ENCODE peak calls at places on chromosomes 11 and 22, in ten cellular contexts. K, B, X, D, J, U, I, E, L and M are unnamed samples.

GRCh38 chr11:106818416-106818815 is 199.9 kb downstream of the GUCY1A2 start:
- DNase-seq in J (no peak), E (no peak), L (no peak), D (no peak), K (no peak), U (no peak), B (no peak), X (no peak), I (no peak), M (no peak)

GRCh38 chr22:30027791-30028190 is 52.5 kb upstream of the HORMAD2 start:
- DNase-seq in J (no peak), L (peak; percentile 50), I (no peak), D (no peak), U (no peak), K (no peak), X (no peak), E (no peak), B (no peak), M (no peak)

GRCh38 chr11:83025267-83025704 is 46.4 kb downstream of the RAB30 start:
- DNase-seq in I (no peak), X (no peak), D (no peak), B (no peak), J (no peak), E (no peak), U (no peak), K (no peak), L (no peak), M (no peak)

GRCh38 chr11:118216621-118217526 is 7.9 kb downstream of the JAML start:
- DNase-seq in B (no peak), K (no peak), X (no peak), U (no peak), L (no peak), I (no peak), D (no peak), E (no peak), J (no peak), M (peak; percentile 47)

GRCh38 chr22:30426395-30427353 is 1.1 kb downstream of the MTFP1 start:
- DNase-seq in U (peak; percentile 93), I (peak; percentile 90), L (peak; percentile 88), X (peak; percentile 57), J (peak; percentile 96), B (peak; percentile 85), E (peak; percentile 78), K (peak; percentile 81), D (peak; percentile 59), M (peak; percentile 66)

GRCh38 chr11:26958005-26958404 is 35.9 kb upstream of the FIBIN start:
- DNase-seq in L (no peak), X (no peak), B (no peak), J (no peak), K (no peak), E (no peak), U (no peak), I (no peak), D (no peak), M (no peak)

GRCh38 chr22:19098157-19098556 is 24.1 kb downstream of the DGCR2 start:
- DNase-seq in J (no peak), D (peak; percentile 10), I (no peak), E (no peak), L (no peak), X (peak; percentile 44), B (no peak), U (no peak), K (no peak), M (no peak)

GRCh38 chr22:23270212-23270733 is 90.0 kb downstream of the BCR start:
- DNase-seq in X (no peak), I (no peak), E (no peak), L (no peak), U (no peak), K (no peak), J (no peak), D (peak; percentile 7), B (no peak), M (no peak)

GRCh38 chr22:42688241-42688913 is 32.3 kb downstream of the A4GALT start:
- DNase-seq in D (peak; percentile 93), K (peak; percentile 92), U (peak; percentile 65), I (peak; percentile 89), E (peak; percentile 97), B (peak; percentile 84), X (peak; percentile 38), J (peak; percentile 88), L (peak; percentile 90), M (no peak)

GRCh38 chr11:133149698-133150097 is 382.6 kb downstream of the OPCML start:
- DNase-seq in U (no peak), K (no peak), J (no peak), L (no peak), D (no peak), E (no peak), B (no peak), X (no peak), I (no peak), M (no peak)

GRCh38 chr11:57164317-57164716 is 17.4 kb upstream of the LRRC55 start:
- DNase-seq in B (no peak), L (no peak), E (no peak), U (no peak), D (no peak), K (no peak), X (no peak), I (no peak), J (no peak), M (no peak)

GRCh38 chr22:31490496-31490925 is 869 bp upstream of the EIF4ENIF1 start:
- DNase-seq in K (peak; percentile 38), L (peak; percentile 61), E (peak; percentile 70), D (peak; percentile 79), B (peak; percentile 78), I (peak; percentile 34), U (peak; percentile 60), J (peak; percentile 66), X (peak; percentile 15), M (peak; percentile 79)

GRCh38 chr22:28883917-28884753 is 763 bp downstream of the ZNRF3 start:
- DNase-seq in D (peak; percentile 44), L (peak; percentile 44), B (peak; percentile 42), E (peak; percentile 55), U (peak; percentile 66), X (peak; percentile 47), K (peak; percentile 43), J (peak; percentile 30), I (peak; percentile 19), M (peak; percentile 29)

GRCh38 chr11:78802058-78802633 is 227.5 kb upstream of the NARS2 start:
- DNase-seq in X (no peak), K (no peak), E (peak; percentile 41), D (no peak), B (peak; percentile 47), L (no peak), U (no peak), J (no peak), I (no peak), M (no peak)

GRCh38 chr22:46833228-46833627 is 70.8 kb downstream of the TBC1D22A start:
- DNase-seq in E (peak; percentile 42), J (peak; percentile 36), I (no peak), L (no peak), X (no peak), U (no peak), K (no peak), B (no peak), D (peak; percentile 25), M (no peak)
- TF ChIP-seq CTCF in E (peak; percentile 36), J (peak; percentile 47), I (peak; percentile 31), L (no peak), X (no peak), U (no peak), K (no peak), B (no peak), D (peak; percentile 35), M (no peak)

GRCh38 chr11:68468217-68468828 is 7.8 kb downstream of the PPP6R3 start:
- DNase-seq in J (no peak), U (no peak), E (no peak), L (no peak), I (no peak), K (no peak), D (no peak), B (no peak), X (no peak), M (no peak)

GRCh38 chr11:68471360-68472340 is 11.1 kb downstream of the PPP6R3 start:
- DNase-seq in I (no peak), D (peak; percentile 29), E (peak; percentile 95), B (no peak), K (no peak), U (no peak), L (no peak), X (no peak), J (no peak), M (no peak)

GRCh38 chr11:68469122-68469521 is 8.6 kb downstream of the PPP6R3 start:
- DNase-seq in K (no peak), E (peak; percentile 52), L (no peak), I (no peak), D (peak; percentile 50), X (no peak), U (no peak), J (no peak), B (no peak), M (no peak)

GRCh38 chr11:68470304-68470811 is 9.8 kb downstream of the PPP6R3 start:
- DNase-seq in U (no peak), X (peak; percentile 27), L (no peak), J (no peak), K (no peak), I (no peak), E (no peak), B (no peak), D (no peak), M (no peak)

DNA sequence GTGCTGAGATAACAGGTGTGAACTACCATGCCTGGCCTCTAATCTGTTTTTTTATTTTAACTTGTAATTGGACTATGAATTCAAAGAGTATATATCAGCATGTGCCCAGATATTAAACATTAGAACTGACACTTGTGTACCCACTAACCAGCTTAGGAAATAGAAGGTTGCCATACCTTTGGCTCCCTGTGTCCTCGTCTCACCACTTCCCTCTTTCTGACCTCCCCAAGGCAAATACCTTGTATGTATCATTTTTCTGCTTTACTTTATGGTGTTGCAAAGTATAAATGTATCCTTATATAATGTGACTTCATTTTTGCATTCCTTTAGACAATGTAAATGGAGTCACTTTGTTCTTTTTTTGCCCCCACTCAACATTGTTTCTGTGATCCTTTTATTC is 9.1 kb downstream of the PPP6R3 start:
- DNase-seq in J (no peak), D (no peak), L (no peak), B (no peak), K (no peak), E (no peak), U (no peak), X (no peak), I (no peak), M (no peak)
- H3K36me3 ChIP-seq in J (peaks cover 6% of the 10 kb centered on the region), D (peaks cover 8% of the 10 kb centered on the region), L (no peaks in the 10 kb centered on the region), B (peaks cover 3% of the 10 kb centered on the region), K (no peaks in the 10 kb centered on the region), E (no peaks in the 10 kb centered on the region), U (no peaks in the 10 kb centered on the region), X (peaks cover 62% of the 10 kb centered on the region), I (peaks cover 22% of the 10 kb centered on the region), M (peaks cover 4% of the 10 kb centered on the region)

GRCh38 chr11:59689015-59689414 is 20.2 kb upstream of the PATL1 start:
- DNase-seq in J (no peak), E (no peak), U (no peak), X (no peak), K (no peak), B (no peak), D (no peak), I (peak; percentile 8), L (no peak), M (no peak)
- H3K4me3 ChIP-seq in J (no peak overlapping the region), E (no peak overlapping the region), U (no peak overlapping the region), X (no peak overlapping the region), K (no peak overlapping the region), B (no peak overlapping the region), D (no peak overlapping the region), I (no peak overlapping the region), L (no peak overlapping the region), M (no peak overlapping the region)

DNA sequence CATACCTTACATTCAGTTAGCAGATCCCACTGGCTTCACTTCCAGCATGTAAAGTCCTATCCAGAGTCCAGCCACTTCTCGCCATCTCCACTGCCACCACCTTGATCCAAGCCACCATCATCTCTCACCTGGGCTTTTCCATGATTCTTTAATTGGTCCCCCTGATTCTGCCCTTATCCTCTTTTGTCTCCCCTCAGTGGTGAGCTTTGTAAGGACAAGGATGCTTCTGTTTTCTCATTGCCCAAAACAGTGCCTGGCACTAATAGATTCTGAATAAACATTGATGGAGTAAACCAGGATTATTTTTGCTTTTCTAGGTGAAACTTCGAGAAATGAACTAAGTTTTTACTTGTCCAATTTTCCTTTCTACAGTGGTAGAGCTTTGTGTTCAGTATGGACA is 4.4 kb downstream of the POLA2 start:
- DNase-seq in U (no peak), L (no peak), B (no peak), I (no peak), J (no peak), X (peak; percentile 43), K (no peak), E (no peak), D (no peak), M (no peak)
- TF ChIP-seq CTCF in U (no peak), L (no peak), B (no peak), I (no peak), J (no peak), X (peak; percentile 63), K (no peak), E (no peak), D (peak; percentile 2), M (no peak)